ENCODE peak calls at places on chromosomes 5 and 9, in ten cellular contexts. One of them, this sample, is unnamed.

GRCh38 chr5:103375356-103375755 is 116.8 kb downstream of the MACIR start:
- DNase-seq in A549: no peak
- DNase-seq in mammary epithelial cell: no peak
- DNase-seq in CD8-positive, alpha-beta T cell: no peak
- DNase-seq in aorta: no peak
- DNase-seq in uterus: no peak
- DNase-seq in GM23338: no peak
- DNase-seq in HCT116: no peak
- DNase-seq in H9: no peak
- DNase-seq in cardiac muscle cell: peak; percentile 60
- DNase-seq in this sample: no peak

GRCh38 chr5:177984565-177985166 is 11.4 kb downstream of the PROP1 start:
- DNase-seq in H9: no peak
- DNase-seq in HCT116: no peak
- DNase-seq in aorta: no peak
- DNase-seq in CD8-positive, alpha-beta T cell: no peak
- DNase-seq in mammary epithelial cell: no peak
- DNase-seq in GM23338: peak; percentile 44
- DNase-seq in cardiac muscle cell: peak; percentile 16
- DNase-seq in A549: no peak
- DNase-seq in uterus: no peak
- DNase-seq in this sample: no peak

GRCh38 chr9:133737774-133738038 is 446 bp downstream of the SARDH start:
- DNase-seq in uterus: no peak
- DNase-seq in cardiac muscle cell: no peak
- DNase-seq in GM23338: no peak
- DNase-seq in A549: no peak
- DNase-seq in aorta: no peak
- DNase-seq in HCT116: no peak
- DNase-seq in CD8-positive, alpha-beta T cell: no peak
- DNase-seq in H9: no peak
- DNase-seq in mammary epithelial cell: no peak
- DNase-seq in this sample: no peak

GRCh38 chr5:171390883-171391677 is 3.4 kb downstream of the NPM1 start:
- DNase-seq in cardiac muscle cell: no peak
- DNase-seq in CD8-positive, alpha-beta T cell: no peak
- DNase-seq in H9: no peak
- DNase-seq in HCT116: no peak
- DNase-seq in GM23338: no peak
- DNase-seq in mammary epithelial cell: peak; percentile 41
- DNase-seq in aorta: no peak
- DNase-seq in A549: no peak
- DNase-seq in uterus: no peak
- DNase-seq in this sample: no peak

GRCh38 chr9:111603041-111603440 is 3.6 kb upstream of the PTGR1 start:
- DNase-seq in GM23338: no peak
- DNase-seq in A549: no peak
- DNase-seq in mammary epithelial cell: no peak
- DNase-seq in cardiac muscle cell: peak; percentile 26
- DNase-seq in aorta: no peak
- DNase-seq in uterus: no peak
- DNase-seq in CD8-positive, alpha-beta T cell: no peak
- DNase-seq in H9: no peak
- DNase-seq in HCT116: no peak
- DNase-seq in this sample: no peak

GRCh38 chr9:130365323-130365721 is 79.4 kb upstream of the ASS1 start:
- DNase-seq in cardiac muscle cell: no peak
- DNase-seq in mammary epithelial cell: no peak
- DNase-seq in uterus: no peak
- DNase-seq in H9: no peak
- DNase-seq in A549: no peak
- DNase-seq in HCT116: no peak
- DNase-seq in CD8-positive, alpha-beta T cell: no peak
- DNase-seq in aorta: no peak
- DNase-seq in GM23338: no peak
- DNase-seq in this sample: no peak

GRCh38 chr5:174323878-174324281 is 278.4 kb downstream of the NSG2 start:
- DNase-seq in cardiac muscle cell: peak; percentile 58
- DNase-seq in CD8-positive, alpha-beta T cell: no peak
- DNase-seq in GM23338: peak; percentile 91
- DNase-seq in uterus: no peak
- DNase-seq in A549: peak; percentile 63
- DNase-seq in HCT116: peak; percentile 72
- DNase-seq in mammary epithelial cell: peak; percentile 49
- DNase-seq in H9: peak; percentile 89
- DNase-seq in aorta: no peak
- DNase-seq in this sample: no peak

GRCh38 chr5:77396017-77396416 is 96.1 kb downstream of the WDR41 start:
- DNase-seq in H9: no peak
- DNase-seq in mammary epithelial cell: no peak
- DNase-seq in cardiac muscle cell: no peak
- DNase-seq in uterus: no peak
- DNase-seq in CD8-positive, alpha-beta T cell: no peak
- DNase-seq in aorta: no peak
- DNase-seq in HCT116: no peak
- DNase-seq in A549: no peak
- DNase-seq in GM23338: no peak
- DNase-seq in this sample: no peak

GRCh38 chr5:107682533-107682932 is 11.8 kb upstream of the EFNA5 start:
- DNase-seq in CD8-positive, alpha-beta T cell: no peak
- DNase-seq in aorta: no peak
- DNase-seq in HCT116: no peak
- DNase-seq in cardiac muscle cell: no peak
- DNase-seq in GM23338: no peak
- DNase-seq in A549: no peak
- DNase-seq in H9: no peak
- DNase-seq in mammary epithelial cell: no peak
- DNase-seq in uterus: no peak
- DNase-seq in this sample: no peak

GRCh38 chr5:107680099-107680498 is 9.4 kb upstream of the EFNA5 start:
- DNase-seq in aorta: no peak
- DNase-seq in H9: no peak
- DNase-seq in CD8-positive, alpha-beta T cell: no peak
- DNase-seq in A549: no peak
- DNase-seq in GM23338: no peak
- DNase-seq in mammary epithelial cell: peak; percentile 62
- DNase-seq in HCT116: no peak
- DNase-seq in cardiac muscle cell: no peak
- DNase-seq in uterus: no peak
- DNase-seq in this sample: no peak

GRCh38 chr5:107675201-107675600 is 4.5 kb upstream of the EFNA5 start:
- DNase-seq in CD8-positive, alpha-beta T cell: no peak
- DNase-seq in cardiac muscle cell: no peak
- DNase-seq in mammary epithelial cell: no peak
- DNase-seq in A549: no peak
- DNase-seq in H9: no peak
- DNase-seq in aorta: no peak
- DNase-seq in uterus: no peak
- DNase-seq in HCT116: no peak
- DNase-seq in GM23338: no peak
- DNase-seq in this sample: no peak

GRCh38 chr5:107676702-107677101 is 6.0 kb upstream of the EFNA5 start:
- DNase-seq in GM23338: no peak
- DNase-seq in CD8-positive, alpha-beta T cell: no peak
- DNase-seq in HCT116: no peak
- DNase-seq in mammary epithelial cell: no peak
- DNase-seq in H9: no peak
- DNase-seq in uterus: no peak
- DNase-seq in cardiac muscle cell: no peak
- DNase-seq in aorta: no peak
- DNase-seq in A549: no peak
- DNase-seq in this sample: no peak

DNA sequence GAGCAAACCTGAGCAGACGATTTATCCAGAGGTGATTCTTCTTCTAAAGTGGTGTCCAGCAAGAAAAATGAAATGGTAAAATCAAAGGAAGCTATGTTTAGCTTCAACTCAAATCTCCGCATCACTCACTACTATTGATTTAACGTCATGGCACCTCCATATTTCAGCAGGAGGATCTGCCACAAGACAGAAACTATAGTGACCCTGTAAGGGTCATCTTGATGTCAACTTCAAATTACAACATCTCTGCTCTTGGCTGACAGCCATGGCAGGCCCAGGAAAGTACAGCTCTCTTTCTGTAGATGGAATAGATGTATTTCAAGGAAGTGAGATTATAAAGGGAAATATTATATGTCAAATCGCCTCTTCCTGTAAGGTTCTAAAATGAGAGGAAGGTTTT is 10.1 kb upstream of the EFNA5 start:
- DNase-seq in uterus: no peak
- DNase-seq in mammary epithelial cell: no peak
- DNase-seq in A549: no peak
- DNase-seq in GM23338: no peak
- DNase-seq in H9: no peak
- DNase-seq in aorta: no peak
- DNase-seq in CD8-positive, alpha-beta T cell: no peak
- DNase-seq in HCT116: no peak
- DNase-seq in cardiac muscle cell: no peak
- DNase-seq in this sample: no peak
- H3K27ac ChIP-seq in uterus: no peak overlapping the region
- H3K27ac ChIP-seq in mammary epithelial cell: no peak overlapping the region
- H3K27ac ChIP-seq in A549: no peak overlapping the region
- H3K27ac ChIP-seq in GM23338: no peak overlapping the region
- H3K27ac ChIP-seq in H9: no peak overlapping the region
- H3K27ac ChIP-seq in aorta: no peak overlapping the region
- H3K27ac ChIP-seq in CD8-positive, alpha-beta T cell: no peak overlapping the region
- H3K27ac ChIP-seq in HCT116: no peak overlapping the region
- H3K27ac ChIP-seq in cardiac muscle cell: no peak overlapping the region
- H3K27ac ChIP-seq in this sample: no peak overlapping the region

DNA sequence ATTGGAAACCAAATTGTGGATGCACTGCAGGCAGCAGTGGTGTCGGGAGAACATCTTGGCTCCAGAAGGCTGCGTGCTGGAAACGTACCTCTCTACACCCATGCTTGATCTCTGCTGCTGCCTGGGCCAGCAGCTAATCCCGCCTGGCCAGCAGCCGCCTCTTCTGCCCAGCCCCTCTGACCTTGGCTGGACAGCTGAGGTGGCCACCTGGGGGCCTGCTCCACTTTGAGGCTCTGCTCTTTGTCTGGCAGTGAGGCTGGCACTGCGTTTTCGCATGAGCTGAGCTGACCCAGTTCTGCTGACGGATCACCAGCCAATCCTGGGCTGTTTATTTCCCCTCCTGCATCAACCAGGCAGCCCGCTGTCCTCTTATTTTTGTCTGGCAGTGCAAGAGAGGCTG is 154.9 kb downstream of the TENT4A start:
- DNase-seq in uterus: no peak
- DNase-seq in CD8-positive, alpha-beta T cell: no peak
- DNase-seq in H9: no peak
- DNase-seq in GM23338: no peak
- DNase-seq in A549: no peak
- DNase-seq in mammary epithelial cell: no peak
- DNase-seq in aorta: no peak
- DNase-seq in cardiac muscle cell: no peak
- DNase-seq in HCT116: no peak
- DNase-seq in this sample: no peak
- H3K27ac ChIP-seq in uterus: no peak overlapping the region
- H3K27ac ChIP-seq in CD8-positive, alpha-beta T cell: no peak overlapping the region
- H3K27ac ChIP-seq in H9: no peak overlapping the region
- H3K27ac ChIP-seq in GM23338: no peak overlapping the region
- H3K27ac ChIP-seq in A549: no peak overlapping the region
- H3K27ac ChIP-seq in mammary epithelial cell: no peak overlapping the region
- H3K27ac ChIP-seq in aorta: no peak overlapping the region
- H3K27ac ChIP-seq in cardiac muscle cell: no peak overlapping the region
- H3K27ac ChIP-seq in HCT116: no peak overlapping the region
- H3K27ac ChIP-seq in this sample: no peak overlapping the region

GRCh38 chr9:4689687-4690104 is 10.3 kb downstream of the CDC37L1 start:
- DNase-seq in GM23338: no peak
- DNase-seq in A549: no peak
- DNase-seq in mammary epithelial cell: peak; percentile 62
- DNase-seq in H9: no peak
- DNase-seq in aorta: no peak
- DNase-seq in cardiac muscle cell: no peak
- DNase-seq in HCT116: no peak
- DNase-seq in CD8-positive, alpha-beta T cell: no peak
- DNase-seq in uterus: no peak
- DNase-seq in this sample: no peak
- H3K27ac ChIP-seq in GM23338: peak overlapping the region; percentile 62
- H3K27ac ChIP-seq in A549: no peak overlapping the region
- H3K27ac ChIP-seq in mammary epithelial cell: no peak overlapping the region
- H3K27ac ChIP-seq in H9: no peak overlapping the region
- H3K27ac ChIP-seq in aorta: no peak overlapping the region
- H3K27ac ChIP-seq in cardiac muscle cell: peak overlapping the region; percentile 58
- H3K27ac ChIP-seq in HCT116: no peak overlapping the region
- H3K27ac ChIP-seq in CD8-positive, alpha-beta T cell: no peak overlapping the region
- H3K27ac ChIP-seq in uterus: no peak overlapping the region
- H3K27ac ChIP-seq in this sample: no peak overlapping the region

GRCh38 chr5:156803404-156803803 is 46.7 kb upstream of the PPP1R2B start:
- DNase-seq in HCT116: no peak
- DNase-seq in A549: no peak
- DNase-seq in CD8-positive, alpha-beta T cell: no peak
- DNase-seq in cardiac muscle cell: no peak
- DNase-seq in H9: no peak
- DNase-seq in GM23338: no peak
- DNase-seq in aorta: no peak
- DNase-seq in uterus: no peak
- DNase-seq in mammary epithelial cell: no peak
- DNase-seq in this sample: no peak

GRCh38 chr5:156798201-156798600 is 51.9 kb upstream of the PPP1R2B start:
- DNase-seq in A549: no peak
- DNase-seq in mammary epithelial cell: no peak
- DNase-seq in cardiac muscle cell: no peak
- DNase-seq in H9: peak; percentile 74
- DNase-seq in aorta: no peak
- DNase-seq in HCT116: no peak
- DNase-seq in GM23338: peak; percentile 76
- DNase-seq in CD8-positive, alpha-beta T cell: no peak
- DNase-seq in uterus: no peak
- DNase-seq in this sample: no peak

GRCh38 chr5:156802501-156802900 is 47.6 kb upstream of the PPP1R2B start:
- DNase-seq in HCT116: no peak
- DNase-seq in mammary epithelial cell: no peak
- DNase-seq in aorta: no peak
- DNase-seq in CD8-positive, alpha-beta T cell: no peak
- DNase-seq in uterus: no peak
- DNase-seq in cardiac muscle cell: no peak
- DNase-seq in A549: no peak
- DNase-seq in H9: peak; percentile 37
- DNase-seq in GM23338: peak; percentile 83
- DNase-seq in this sample: no peak

GRCh38 chr5:156800982-156801381 is 49.1 kb upstream of the PPP1R2B start:
- DNase-seq in GM23338: peak; percentile 72
- DNase-seq in CD8-positive, alpha-beta T cell: no peak
- DNase-seq in mammary epithelial cell: no peak
- DNase-seq in H9: peak; percentile 43
- DNase-seq in HCT116: no peak
- DNase-seq in aorta: no peak
- DNase-seq in A549: no peak
- DNase-seq in uterus: no peak
- DNase-seq in cardiac muscle cell: no peak
- DNase-seq in this sample: no peak

DNA sequence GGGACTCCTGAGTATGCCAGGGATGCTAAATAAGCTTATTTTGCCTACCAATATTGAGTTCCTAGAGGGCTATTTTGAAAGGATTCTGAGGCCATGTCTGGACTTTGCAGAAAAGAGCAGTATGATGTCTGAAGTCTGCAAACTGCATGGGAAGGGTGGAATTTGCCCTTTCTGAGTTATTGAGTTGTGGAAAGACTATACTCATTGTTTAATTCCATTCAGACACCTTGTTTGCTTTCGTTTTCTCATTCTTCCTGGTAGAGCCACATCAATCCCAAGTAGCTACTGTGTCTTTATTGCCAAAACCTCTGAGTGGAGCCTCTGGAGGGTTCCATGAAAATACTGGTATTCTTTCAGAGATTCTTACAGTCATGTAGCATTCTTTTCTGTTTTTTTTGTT is 50.9 kb upstream of the PPP1R2B start:
- DNase-seq in cardiac muscle cell: no peak
- DNase-seq in mammary epithelial cell: no peak
- DNase-seq in A549: no peak
- DNase-seq in HCT116: no peak
- DNase-seq in H9: no peak
- DNase-seq in uterus: no peak
- DNase-seq in aorta: no peak
- DNase-seq in CD8-positive, alpha-beta T cell: no peak
- DNase-seq in GM23338: no peak
- DNase-seq in this sample: no peak
- H3K27ac ChIP-seq in cardiac muscle cell: no peak overlapping the region
- H3K27ac ChIP-seq in mammary epithelial cell: no peak overlapping the region
- H3K27ac ChIP-seq in A549: no peak overlapping the region
- H3K27ac ChIP-seq in HCT116: no peak overlapping the region
- H3K27ac ChIP-seq in H9: peak overlapping the region; percentile 86
- H3K27ac ChIP-seq in uterus: no peak overlapping the region
- H3K27ac ChIP-seq in aorta: no peak overlapping the region
- H3K27ac ChIP-seq in CD8-positive, alpha-beta T cell: no peak overlapping the region
- H3K27ac ChIP-seq in GM23338: peak overlapping the region; percentile 91
- H3K27ac ChIP-seq in this sample: no peak overlapping the region